ENCODE peak calls at places on chromosomes 2 and 18, in five cellular contexts. B is EL, E is GM19239, C is COR-L47, P is body of pancreas. L is an unnamed sample.

GRCh38 chr2:19764998-19765397 is 136.8 kb downstream of the TTC32 start:
- DNase-seq in E (no peak), B (no peak), C (no peak), P (no peak), L (no peak)

GRCh38 chr2:214127178-214127970 is 283.5 kb upstream of the VWC2L start:
- DNase-seq in E (no peak), C (no peak), P (no peak), B (peak; percentile 76), L (no peak)

GRCh38 chr2:239751719-239752355 is 273.3 kb downstream of the NDUFA10 start:
- DNase-seq in P (peak; percentile 29), B (no peak), C (no peak), E (no peak), L (no peak)

GRCh38 chr18:36572135-36572856 is 256.5 kb downstream of the TPGS2 start:
- DNase-seq in C (peak; percentile 54), E (peak; percentile 15), B (peak; percentile 59), P (peak; percentile 54), L (peak; percentile 52)

GRCh38 chr2:221895366-221896121 is 323.4 kb upstream of the EPHA4 start:
- DNase-seq in P (no peak), C (no peak), E (no peak), B (no peak), L (no peak)

GRCh38 chr18:10006261-10006903 is 92.6 kb downstream of the VAPA start:
- DNase-seq in P (peak; percentile 65), E (no peak), B (peak; percentile 57), C (peak; percentile 65), L (no peak)

GRCh38 chr2:96906719-96907404 is 37.0 kb upstream of the SEMA4C start:
- DNase-seq in B (no peak), E (no peak), P (no peak), C (no peak), L (no peak)

GRCh38 chr2:134198006-134198634 is 55.8 kb upstream of the MGAT5 start:
- DNase-seq in B (no peak), E (no peak), C (no peak), P (no peak), L (no peak)

GRCh38 chr2:237322564-237322963 is 91.4 kb downstream of the COL6A3 start:
- DNase-seq in P (peak; percentile 36), B (no peak), E (no peak), C (no peak), L (no peak)

GRCh38 chr2:231680284-231680991 is 27.9 kb upstream of the PTMA start:
- DNase-seq in P (peak; percentile 57), C (no peak), B (no peak), E (no peak), L (no peak)

GRCh38 chr2:238167761-238168160 is 9.0 kb downstream of the ERFE start:
- DNase-seq in C (no peak), B (no peak), E (no peak), P (no peak), L (no peak)

GRCh38 chr2:169716229-169716886 is 17.3 kb upstream of the KLHL23 start:
- DNase-seq in P (no peak), E (no peak), B (peak; percentile 81), C (peak; percentile 69), L (peak; percentile 20)

GRCh38 chr18:71212222-71212621 is 923.4 kb downstream of the SOCS6 start:
- DNase-seq in E (no peak), C (no peak), P (no peak), B (no peak), L (no peak)

GRCh38 chr2:99974275-99974674 is 168.1 kb downstream of the AFF3 start:
- DNase-seq in C (no peak), E (no peak), B (peak; percentile 46), P (no peak), L (no peak)

GRCh38 chr2:7674606-7675005 is 757.4 kb downstream of the RNF144A start:
- DNase-seq in E (no peak), P (no peak), B (no peak), C (no peak), L (no peak)

GRCh38 chr18:12621737-12622306 is 36.1 kb downstream of the SPIRE1 start:
- DNase-seq in C (no peak), P (no peak), B (peak; percentile 64), E (no peak), L (no peak)

GRCh38 chr2:85642725-85643124 is 25.3 kb downstream of the SFTPB start:
- DNase-seq in P (no peak), E (no peak), C (no peak), B (no peak), L (peak; percentile 57)